ENCODE peak calls at places on chromosomes 5 and 9, in ten cellular contexts. One of them, this sample, is unnamed.

GRCh38 chr5:154674029-154674428 is 81.1 kb upstream of the LARP1 start:
- DNase-seq in WERI-Rb-1: no peak
- DNase-seq in neural progenitor cell: no peak
- DNase-seq in NB4: no peak
- DNase-seq in HFF-Myc: no peak
- DNase-seq in left lung: no peak
- DNase-seq in ovary: no peak
- DNase-seq in OCI-LY7: no peak
- DNase-seq in SJSA1: no peak
- DNase-seq in thoracic aorta: no peak
- DNase-seq in this sample: no peak

GRCh38 chr5:180873628-180874520 is 12.8 kb upstream of the ZFP62 start:
- DNase-seq in HFF-Myc: no peak
- DNase-seq in neural progenitor cell: no peak
- DNase-seq in ovary: no peak
- DNase-seq in OCI-LY7: peak
- DNase-seq in SJSA1: no peak
- DNase-seq in NB4: peak
- DNase-seq in left lung: no peak
- DNase-seq in thoracic aorta: no peak
- DNase-seq in WERI-Rb-1: no peak
- DNase-seq in this sample: no peak

GRCh38 chr5:157306690-157307089 is 40.8 kb downstream of the CYFIP2 start:
- DNase-seq in SJSA1: no peak
- DNase-seq in WERI-Rb-1: no peak
- DNase-seq in HFF-Myc: no peak
- DNase-seq in OCI-LY7: peak
- DNase-seq in ovary: no peak
- DNase-seq in left lung: no peak
- DNase-seq in thoracic aorta: no peak
- DNase-seq in neural progenitor cell: no peak
- DNase-seq in NB4: no peak
- DNase-seq in this sample: no peak

GRCh38 chr9:81445331-81445921 is 243.9 kb downstream of the TLE1 start:
- DNase-seq in ovary: no peak
- DNase-seq in OCI-LY7: no peak
- DNase-seq in SJSA1: no peak
- DNase-seq in HFF-Myc: no peak
- DNase-seq in NB4: no peak
- DNase-seq in thoracic aorta: no peak
- DNase-seq in neural progenitor cell: no peak
- DNase-seq in left lung: no peak
- DNase-seq in WERI-Rb-1: no peak
- DNase-seq in this sample: no peak

GRCh38 chr5:43609752-43610151 is 6.8 kb downstream of the NNT start:
- DNase-seq in WERI-Rb-1: no peak
- DNase-seq in ovary: no peak
- DNase-seq in SJSA1: no peak
- DNase-seq in OCI-LY7: peak
- DNase-seq in NB4: peak
- DNase-seq in neural progenitor cell: no peak
- DNase-seq in thoracic aorta: no peak
- DNase-seq in HFF-Myc: no peak
- DNase-seq in left lung: no peak
- DNase-seq in this sample: no peak

GRCh38 chr5:172881691-172882370 is 47.8 kb downstream of the ERGIC1 start:
- DNase-seq in left lung: peak
- DNase-seq in thoracic aorta: no peak
- DNase-seq in neural progenitor cell: no peak
- DNase-seq in ovary: no peak
- DNase-seq in NB4: peak
- DNase-seq in OCI-LY7: no peak
- DNase-seq in WERI-Rb-1: no peak
- DNase-seq in SJSA1: peak
- DNase-seq in HFF-Myc: no peak
- DNase-seq in this sample: no peak

GRCh38 chr5:78417026-78417425 is 56.6 kb downstream of the SCAMP1 start:
- DNase-seq in thoracic aorta: no peak
- DNase-seq in WERI-Rb-1: no peak
- DNase-seq in neural progenitor cell: no peak
- DNase-seq in ovary: no peak
- DNase-seq in OCI-LY7: no peak
- DNase-seq in NB4: no peak
- DNase-seq in left lung: no peak
- DNase-seq in HFF-Myc: no peak
- DNase-seq in SJSA1: no peak
- DNase-seq in this sample: no peak

GRCh38 chr5:112551437-112552018 is 132.5 kb upstream of the EPB41L4A start:
- DNase-seq in HFF-Myc: peak
- DNase-seq in NB4: peak
- DNase-seq in OCI-LY7: peak
- DNase-seq in SJSA1: no peak
- DNase-seq in WERI-Rb-1: peak
- DNase-seq in thoracic aorta: no peak
- DNase-seq in ovary: peak
- DNase-seq in left lung: no peak
- DNase-seq in neural progenitor cell: peak
- DNase-seq in this sample: peak

DNA sequence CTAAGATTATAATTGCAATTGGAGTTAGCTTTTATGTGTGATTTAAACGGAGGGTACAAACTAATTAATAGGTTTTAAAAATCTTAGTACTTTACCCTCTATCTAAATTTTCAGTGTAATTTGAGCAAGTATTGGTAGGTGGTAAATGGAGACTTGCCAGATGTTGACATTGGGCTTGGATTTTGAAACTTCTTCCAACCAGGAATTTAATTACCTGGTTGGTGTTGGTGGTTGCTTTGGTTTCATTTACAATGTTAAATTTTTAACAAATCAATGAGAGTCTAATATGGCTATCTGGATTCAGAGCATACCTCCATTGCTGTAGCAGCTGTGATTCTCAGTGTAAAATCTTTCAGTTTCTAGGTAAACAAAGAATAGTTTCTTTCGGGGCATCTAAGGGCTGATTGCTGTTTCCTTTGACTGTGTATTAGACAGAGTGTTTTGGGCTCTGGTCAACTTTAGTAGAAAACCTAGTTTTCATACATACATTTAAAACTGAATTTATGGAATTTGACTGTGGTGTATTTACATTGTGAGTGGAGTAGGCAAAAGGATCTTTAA is 1.9 kb downstream of the DAPK1 start:
- DNase-seq in ovary: no peak
- DNase-seq in thoracic aorta: no peak
- DNase-seq in WERI-Rb-1: no peak
- DNase-seq in left lung: no peak
- DNase-seq in SJSA1: no peak
- DNase-seq in HFF-Myc: no peak
- DNase-seq in NB4: no peak
- DNase-seq in OCI-LY7: no peak
- DNase-seq in neural progenitor cell: no peak
- DNase-seq in this sample: no peak
- H3K4me3 ChIP-seq in ovary: peak
- H3K4me3 ChIP-seq in thoracic aorta: peak
- H3K4me3 ChIP-seq in WERI-Rb-1: peak
- H3K4me3 ChIP-seq in left lung: peak
- H3K4me3 ChIP-seq in SJSA1: peak
- H3K4me3 ChIP-seq in HFF-Myc: no peak
- H3K4me3 ChIP-seq in NB4: no peak
- H3K4me3 ChIP-seq in OCI-LY7: no peak
- H3K4me3 ChIP-seq in neural progenitor cell: peak
- H3K4me3 ChIP-seq in this sample: peak

GRCh38 chr5:14440598-14441401 is 140.8 kb upstream of the OTULINL start:
- DNase-seq in ovary: peak
- DNase-seq in left lung: no peak
- DNase-seq in HFF-Myc: peak
- DNase-seq in NB4: no peak
- DNase-seq in thoracic aorta: no peak
- DNase-seq in SJSA1: peak
- DNase-seq in neural progenitor cell: peak
- DNase-seq in WERI-Rb-1: peak
- DNase-seq in OCI-LY7: no peak
- DNase-seq in this sample: peak

GRCh38 chr5:14439087-14439841 is 142.3 kb upstream of the OTULINL start:
- DNase-seq in NB4: no peak
- DNase-seq in ovary: no peak
- DNase-seq in WERI-Rb-1: no peak
- DNase-seq in OCI-LY7: no peak
- DNase-seq in SJSA1: no peak
- DNase-seq in neural progenitor cell: no peak
- DNase-seq in thoracic aorta: no peak
- DNase-seq in HFF-Myc: no peak
- DNase-seq in left lung: no peak
- DNase-seq in this sample: no peak

GRCh38 chr5:14436801-14437542 is 144.6 kb upstream of the OTULINL start:
- DNase-seq in ovary: no peak
- DNase-seq in HFF-Myc: no peak
- DNase-seq in NB4: no peak
- DNase-seq in SJSA1: no peak
- DNase-seq in neural progenitor cell: no peak
- DNase-seq in OCI-LY7: no peak
- DNase-seq in WERI-Rb-1: no peak
- DNase-seq in left lung: no peak
- DNase-seq in thoracic aorta: no peak
- DNase-seq in this sample: no peak

GRCh38 chr5:14438195-14438606 is 143.4 kb upstream of the OTULINL start:
- DNase-seq in NB4: no peak
- DNase-seq in WERI-Rb-1: no peak
- DNase-seq in ovary: no peak
- DNase-seq in OCI-LY7: no peak
- DNase-seq in left lung: no peak
- DNase-seq in SJSA1: no peak
- DNase-seq in HFF-Myc: no peak
- DNase-seq in thoracic aorta: no peak
- DNase-seq in neural progenitor cell: no peak
- DNase-seq in this sample: no peak

GRCh38 chr5:14440223-14440597 is 141.4 kb upstream of the OTULINL start:
- DNase-seq in thoracic aorta: no peak
- DNase-seq in OCI-LY7: no peak
- DNase-seq in HFF-Myc: no peak
- DNase-seq in NB4: no peak
- DNase-seq in WERI-Rb-1: no peak
- DNase-seq in neural progenitor cell: peak
- DNase-seq in SJSA1: no peak
- DNase-seq in left lung: no peak
- DNase-seq in ovary: no peak
- DNase-seq in this sample: no peak
- H3K4me3 ChIP-seq in thoracic aorta: peak
- H3K4me3 ChIP-seq in OCI-LY7: no peak
- H3K4me3 ChIP-seq in HFF-Myc: peak
- H3K4me3 ChIP-seq in NB4: no peak
- H3K4me3 ChIP-seq in WERI-Rb-1: peak
- H3K4me3 ChIP-seq in neural progenitor cell: no peak
- H3K4me3 ChIP-seq in SJSA1: no peak
- H3K4me3 ChIP-seq in left lung: no peak
- H3K4me3 ChIP-seq in ovary: peak
- H3K4me3 ChIP-seq in this sample: peak

GRCh38 chr9:88808761-88809370 is 182.4 kb upstream of the S1PR3 start:
- DNase-seq in NB4: no peak
- DNase-seq in WERI-Rb-1: no peak
- DNase-seq in left lung: no peak
- DNase-seq in OCI-LY7: no peak
- DNase-seq in HFF-Myc: no peak
- DNase-seq in neural progenitor cell: no peak
- DNase-seq in ovary: no peak
- DNase-seq in thoracic aorta: no peak
- DNase-seq in SJSA1: no peak
- DNase-seq in this sample: no peak

GRCh38 chr9:88809371-88809770 is 181.9 kb upstream of the S1PR3 start:
- DNase-seq in WERI-Rb-1: no peak
- DNase-seq in neural progenitor cell: no peak
- DNase-seq in NB4: no peak
- DNase-seq in OCI-LY7: no peak
- DNase-seq in HFF-Myc: no peak
- DNase-seq in thoracic aorta: no peak
- DNase-seq in SJSA1: no peak
- DNase-seq in left lung: no peak
- DNase-seq in ovary: no peak
- DNase-seq in this sample: no peak

GRCh38 chr9:88809836-88810235 is 181.4 kb upstream of the S1PR3 start:
- DNase-seq in thoracic aorta: no peak
- DNase-seq in OCI-LY7: no peak
- DNase-seq in SJSA1: no peak
- DNase-seq in HFF-Myc: no peak
- DNase-seq in ovary: no peak
- DNase-seq in left lung: no peak
- DNase-seq in WERI-Rb-1: no peak
- DNase-seq in NB4: no peak
- DNase-seq in neural progenitor cell: no peak
- DNase-seq in this sample: no peak

GRCh38 chr9:88807426-88807825 is 183.8 kb upstream of the S1PR3 start:
- DNase-seq in NB4: no peak
- DNase-seq in neural progenitor cell: no peak
- DNase-seq in OCI-LY7: no peak
- DNase-seq in thoracic aorta: no peak
- DNase-seq in WERI-Rb-1: no peak
- DNase-seq in left lung: no peak
- DNase-seq in HFF-Myc: no peak
- DNase-seq in ovary: no peak
- DNase-seq in SJSA1: no peak
- DNase-seq in this sample: no peak

DNA sequence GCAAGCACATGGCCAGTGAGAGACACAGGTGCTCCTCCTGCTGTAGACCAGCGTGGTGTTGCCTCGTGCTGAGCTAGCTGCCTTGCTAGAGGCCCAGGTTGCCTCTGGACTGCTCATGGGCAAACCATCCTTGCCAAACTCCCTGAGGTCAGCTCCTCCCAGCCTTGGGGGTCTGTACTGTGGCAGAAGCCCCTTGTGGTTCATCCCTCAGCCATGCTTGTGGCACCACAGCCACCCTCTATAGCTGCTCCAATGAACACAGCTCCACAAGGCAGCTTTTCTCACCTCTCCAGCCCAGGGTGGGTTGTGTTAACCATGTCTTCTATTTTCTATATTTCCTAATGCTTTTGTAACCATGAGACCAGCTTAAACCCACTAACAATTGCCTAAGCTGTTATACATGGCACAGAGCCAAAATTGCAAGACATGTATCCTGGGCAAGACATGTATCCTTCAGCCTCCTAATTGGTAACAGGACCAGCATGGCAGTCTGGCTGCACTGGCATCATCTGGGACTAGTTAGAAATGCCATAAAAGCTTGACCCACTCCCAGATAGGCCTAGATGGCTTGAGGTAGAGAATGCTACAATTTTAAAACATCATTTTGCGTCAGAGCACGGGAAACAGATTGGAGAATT is 183.1 kb upstream of the S1PR3 start:
- DNase-seq in neural progenitor cell: no peak
- DNase-seq in OCI-LY7: no peak
- DNase-seq in ovary: no peak
- DNase-seq in NB4: peak
- DNase-seq in HFF-Myc: no peak
- DNase-seq in left lung: no peak
- DNase-seq in SJSA1: no peak
- DNase-seq in WERI-Rb-1: no peak
- DNase-seq in thoracic aorta: no peak
- DNase-seq in this sample: no peak
- H3K4me3 ChIP-seq in neural progenitor cell: no peak
- H3K4me3 ChIP-seq in OCI-LY7: no peak
- H3K4me3 ChIP-seq in ovary: no peak
- H3K4me3 ChIP-seq in NB4: no peak
- H3K4me3 ChIP-seq in HFF-Myc: no peak
- H3K4me3 ChIP-seq in left lung: no peak
- H3K4me3 ChIP-seq in SJSA1: no peak
- H3K4me3 ChIP-seq in WERI-Rb-1: no peak
- H3K4me3 ChIP-seq in thoracic aorta: no peak
- H3K4me3 ChIP-seq in this sample: no peak

GRCh38 chr9:135759676-135760300 is 57.8 kb downstream of the KCNT1 start:
- DNase-seq in thoracic aorta: no peak
- DNase-seq in left lung: no peak
- DNase-seq in NB4: no peak
- DNase-seq in neural progenitor cell: no peak
- DNase-seq in HFF-Myc: no peak
- DNase-seq in SJSA1: no peak
- DNase-seq in ovary: no peak
- DNase-seq in OCI-LY7: no peak
- DNase-seq in WERI-Rb-1: no peak
- DNase-seq in this sample: no peak

GRCh38 chr9:135761150-135761844 is 59.3 kb downstream of the KCNT1 start:
- DNase-seq in left lung: no peak
- DNase-seq in NB4: no peak
- DNase-seq in SJSA1: no peak
- DNase-seq in ovary: no peak
- DNase-seq in neural progenitor cell: no peak
- DNase-seq in thoracic aorta: no peak
- DNase-seq in WERI-Rb-1: no peak
- DNase-seq in OCI-LY7: no peak
- DNase-seq in HFF-Myc: no peak
- DNase-seq in this sample: no peak

GRCh38 chr9:135758870-135759269 is 56.9 kb downstream of the KCNT1 start:
- DNase-seq in OCI-LY7: no peak
- DNase-seq in SJSA1: no peak
- DNase-seq in thoracic aorta: no peak
- DNase-seq in NB4: no peak
- DNase-seq in left lung: no peak
- DNase-seq in WERI-Rb-1: no peak
- DNase-seq in HFF-Myc: no peak
- DNase-seq in ovary: no peak
- DNase-seq in neural progenitor cell: no peak
- DNase-seq in this sample: no peak

GRCh38 chr9:135761845-135762168 is 59.8 kb downstream of the KCNT1 start:
- DNase-seq in HFF-Myc: no peak
- DNase-seq in left lung: no peak
- DNase-seq in OCI-LY7: no peak
- DNase-seq in NB4: no peak
- DNase-seq in SJSA1: no peak
- DNase-seq in ovary: no peak
- DNase-seq in thoracic aorta: no peak
- DNase-seq in neural progenitor cell: no peak
- DNase-seq in WERI-Rb-1: no peak
- DNase-seq in this sample: no peak

DNA sequence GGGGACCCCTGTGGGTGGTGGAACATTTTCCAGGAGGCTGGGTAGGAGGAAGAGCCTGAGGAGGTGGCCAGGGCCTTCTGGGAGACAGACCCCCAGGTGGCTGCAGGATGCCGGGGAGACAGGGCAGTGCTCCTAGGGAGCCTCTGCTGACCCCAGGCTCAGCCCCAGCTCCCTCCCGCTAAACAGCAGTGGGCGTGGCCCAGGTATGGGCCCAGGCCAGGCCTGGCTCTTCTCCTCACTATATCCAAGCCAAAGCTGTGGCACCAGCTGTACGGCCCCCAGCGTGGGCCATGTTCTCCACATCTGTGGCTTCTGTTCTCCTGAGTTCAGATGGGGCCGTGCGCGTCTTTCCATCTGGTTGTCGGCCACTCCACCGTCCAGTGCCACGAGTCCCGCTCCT is 58.5 kb downstream of the KCNT1 start:
- DNase-seq in left lung: no peak
- DNase-seq in thoracic aorta: no peak
- DNase-seq in SJSA1: no peak
- DNase-seq in OCI-LY7: no peak
- DNase-seq in NB4: no peak
- DNase-seq in ovary: no peak
- DNase-seq in neural progenitor cell: no peak
- DNase-seq in WERI-Rb-1: no peak
- DNase-seq in HFF-Myc: no peak
- DNase-seq in this sample: no peak
- H3K4me3 ChIP-seq in left lung: no peak
- H3K4me3 ChIP-seq in thoracic aorta: no peak
- H3K4me3 ChIP-seq in SJSA1: no peak
- H3K4me3 ChIP-seq in OCI-LY7: no peak
- H3K4me3 ChIP-seq in NB4: no peak
- H3K4me3 ChIP-seq in ovary: no peak
- H3K4me3 ChIP-seq in neural progenitor cell: no peak
- H3K4me3 ChIP-seq in WERI-Rb-1: no peak
- H3K4me3 ChIP-seq in HFF-Myc: no peak
- H3K4me3 ChIP-seq in this sample: no peak

This sample was measured in breast epithelium.